ENCODE peak calls at places on chromosome 14, in six cellular contexts. One of them, this sample, is unnamed.
A peak's percentile ranks its signal among the peaks of the same experiment; 100 is the strongest.

GRCh38 chr14:50529288-50530179 is 2.8 kb downstream of the MAP4K5 start:
- DNase-seq in body of pancreas: no peak
- DNase-seq in germinal center: no peak
- DNase-seq in HCT116: no peak
- DNase-seq in adipocyte: no peak
- DNase-seq in T-helper 9 cell: no peak
- DNase-seq in this sample: no peak

GRCh38 chr14:67820428-67820881 is 876 bp downstream of the RAD51B start:
- DNase-seq in body of pancreas: no peak
- DNase-seq in germinal center: no peak
- DNase-seq in HCT116: no peak
- DNase-seq in adipocyte: no peak
- DNase-seq in T-helper 9 cell: no peak
- DNase-seq in this sample: no peak

GRCh38 chr14:87409401-87409800 is 583.6 kb downstream of the GALC start:
- DNase-seq in body of pancreas: no peak
- DNase-seq in germinal center: no peak
- DNase-seq in HCT116: no peak
- DNase-seq in adipocyte: no peak
- DNase-seq in T-helper 9 cell: no peak
- DNase-seq in this sample: no peak

GRCh38 chr14:78997811-78998210 is 827.6 kb downstream of the NRXN3 start:
- DNase-seq in body of pancreas: peak; percentile 35
- DNase-seq in germinal center: no peak
- DNase-seq in HCT116: no peak
- DNase-seq in adipocyte: peak; percentile 33
- DNase-seq in T-helper 9 cell: no peak
- DNase-seq in this sample: no peak

GRCh38 chr14:105532735-105533141 is 6.4 kb downstream of the TMEM121 start:
- DNase-seq in body of pancreas: no peak
- DNase-seq in germinal center: peak; percentile 83
- DNase-seq in HCT116: no peak
- DNase-seq in adipocyte: peak; percentile 30
- DNase-seq in T-helper 9 cell: no peak
- DNase-seq in this sample: no peak

GRCh38 chr14:60753264-60754126 is 18.9 kb downstream of the MNAT1 start:
- DNase-seq in body of pancreas: no peak
- DNase-seq in germinal center: peak; percentile 13
- DNase-seq in HCT116: no peak
- DNase-seq in adipocyte: no peak
- DNase-seq in T-helper 9 cell: peak; percentile 24
- DNase-seq in this sample: no peak

GRCh38 chr14:73753887-73754880 is 40.0 kb upstream of the PNMA1 start:
- DNase-seq in body of pancreas: no peak
- DNase-seq in germinal center: peak; percentile 79
- DNase-seq in HCT116: no peak
- DNase-seq in adipocyte: peak; percentile 58
- DNase-seq in T-helper 9 cell: no peak
- DNase-seq in this sample: peak; percentile 76

GRCh38 chr14:89337912-89338311 is 79.1 kb downstream of the FOXN3 start:
- DNase-seq in body of pancreas: no peak
- DNase-seq in germinal center: no peak
- DNase-seq in HCT116: no peak
- DNase-seq in adipocyte: peak; percentile 24
- DNase-seq in T-helper 9 cell: no peak
- DNase-seq in this sample: no peak

GRCh38 chr14:55388160-55388559 is 23.5 kb downstream of the ATG14 start:
- DNase-seq in body of pancreas: no peak
- DNase-seq in germinal center: no peak
- DNase-seq in HCT116: no peak
- DNase-seq in adipocyte: no peak
- DNase-seq in T-helper 9 cell: no peak
- DNase-seq in this sample: no peak

GRCh38 chr14:64973026-64973442 is 898 bp upstream of the RAB15 start:
- DNase-seq in body of pancreas: no peak
- DNase-seq in germinal center: no peak
- DNase-seq in HCT116: no peak
- DNase-seq in adipocyte: no peak
- DNase-seq in T-helper 9 cell: no peak
- DNase-seq in this sample: no peak

GRCh38 chr14:90060965-90061848 is 587 bp upstream of the KCNK13 start:
- DNase-seq in body of pancreas: no peak
- DNase-seq in germinal center: peak; percentile 6
- DNase-seq in HCT116: no peak
- DNase-seq in adipocyte: no peak
- DNase-seq in T-helper 9 cell: no peak
- DNase-seq in this sample: peak; percentile 64

GRCh38 chr14:104221071-104221625 is 82.8 kb downstream of the KIF26A start:
- DNase-seq in body of pancreas: no peak
- DNase-seq in germinal center: no peak
- DNase-seq in HCT116: no peak
- DNase-seq in adipocyte: no peak
- DNase-seq in T-helper 9 cell: no peak
- DNase-seq in this sample: no peak